ENCODE peak calls at places on chromosome 14, in five cellular contexts. One of them, this sample, is unnamed. For H3K27me3, the result is how much of the 10 kb centered on the place peaks cover.

GRCh38 chr14:74978416-74978947 is 23.1 kb upstream of the PGF start:
- DNase-seq in IMR-90: no peak
- DNase-seq in GM06990: no peak
- DNase-seq in A673: peak
- DNase-seq in tibial nerve: no peak
- DNase-seq in this sample: no peak

GRCh38 chr14:84792722-84793410 is 737.1 kb upstream of the FLRT2 start:
- DNase-seq in A673: peak
- DNase-seq in GM06990: no peak
- DNase-seq in tibial nerve: no peak
- DNase-seq in IMR-90: no peak
- DNase-seq in this sample: no peak

GRCh38 chr14:53634793-53635192 is 321.8 kb downstream of the BMP4 start:
- DNase-seq in IMR-90: no peak
- DNase-seq in tibial nerve: no peak
- DNase-seq in A673: no peak
- DNase-seq in GM06990: no peak
- DNase-seq in this sample: no peak

GRCh38 chr14:95477411-95478089 is 38.9 kb downstream of the SYNE3 start:
- DNase-seq in IMR-90: no peak
- DNase-seq in A673: no peak
- DNase-seq in GM06990: no peak
- DNase-seq in tibial nerve: no peak
- DNase-seq in this sample: no peak

GRCh38 chr14:23114669-23115491 is 4.2 kb downstream of the CEBPE start:
- DNase-seq in tibial nerve: no peak
- DNase-seq in IMR-90: peak
- DNase-seq in A673: peak
- DNase-seq in GM06990: no peak
- DNase-seq in this sample: peak

GRCh38 chr14:24132976-24133375 is 2.5 kb downstream of the FITM1 start:
- DNase-seq in GM06990: no peak
- DNase-seq in IMR-90: no peak
- DNase-seq in A673: no peak
- DNase-seq in tibial nerve: no peak
- DNase-seq in this sample: no peak

GRCh38 chr14:22613091-22613695 is 15.1 kb downstream of the ABHD4 start:
- DNase-seq in IMR-90: no peak
- DNase-seq in GM06990: no peak
- DNase-seq in tibial nerve: no peak
- DNase-seq in A673: no peak
- DNase-seq in this sample: no peak

GRCh38 chr14:90484291-90484690 is 87.5 kb downstream of the CALM1 start:
- DNase-seq in IMR-90: no peak
- DNase-seq in A673: no peak
- DNase-seq in GM06990: no peak
- DNase-seq in tibial nerve: no peak
- DNase-seq in this sample: no peak

GRCh38 chr14:22007278-22008097 is 333.9 kb upstream of the OR4E1 start:
- DNase-seq in tibial nerve: no peak
- DNase-seq in GM06990: no peak
- DNase-seq in A673: no peak
- DNase-seq in IMR-90: no peak
- DNase-seq in this sample: no peak

GRCh38 chr14:92962031-92962830 is 39.3 kb downstream of the CHGA start:
- DNase-seq in A673: no peak
- DNase-seq in GM06990: no peak
- DNase-seq in tibial nerve: no peak
- DNase-seq in IMR-90: no peak
- DNase-seq in this sample: no peak

GRCh38 chr14:67538501-67538900 is 5.4 kb downstream of the PLEKHH1 start:
- DNase-seq in A673: no peak
- DNase-seq in GM06990: no peak
- DNase-seq in tibial nerve: no peak
- DNase-seq in IMR-90: no peak
- DNase-seq in this sample: no peak

GRCh38 chr14:100533647-100534485 is 53.4 kb downstream of the BEGAIN start:
- DNase-seq in A673: no peak
- DNase-seq in IMR-90: no peak
- DNase-seq in tibial nerve: peak
- DNase-seq in GM06990: no peak
- DNase-seq in this sample: peak

GRCh38 chr14:50999726-51000125 is 55.4 kb upstream of the PYGL start:
- DNase-seq in IMR-90: no peak
- DNase-seq in GM06990: no peak
- DNase-seq in tibial nerve: no peak
- DNase-seq in A673: no peak
- DNase-seq in this sample: no peak

GRCh38 chr14:50998612-50999011 is 54.3 kb upstream of the PYGL start:
- DNase-seq in IMR-90: no peak
- DNase-seq in A673: no peak
- DNase-seq in tibial nerve: no peak
- DNase-seq in GM06990: no peak
- DNase-seq in this sample: no peak

GRCh38 chr14:51002406-51002984 is 58.2 kb upstream of the PYGL start:
- DNase-seq in A673: no peak
- DNase-seq in GM06990: no peak
- DNase-seq in IMR-90: no peak
- DNase-seq in tibial nerve: no peak
- DNase-seq in this sample: no peak

GRCh38 chr14:50997712-50998111 is 53.4 kb upstream of the PYGL start:
- DNase-seq in GM06990: no peak
- DNase-seq in IMR-90: no peak
- DNase-seq in tibial nerve: no peak
- DNase-seq in A673: no peak
- DNase-seq in this sample: no peak

GRCh38 chr14:51000566-51000965 is 56.3 kb upstream of the PYGL start:
- DNase-seq in tibial nerve: no peak
- DNase-seq in GM06990: no peak
- DNase-seq in IMR-90: no peak
- DNase-seq in A673: no peak
- DNase-seq in this sample: no peak
- H3K27me3 ChIP-seq in tibial nerve: under half
- H3K27me3 ChIP-seq in GM06990: under half
- H3K27me3 ChIP-seq in IMR-90: under half
- H3K27me3 ChIP-seq in A673: under half
- H3K27me3 ChIP-seq in this sample: under half

GRCh38 chr14:20732950-20733650 is 12.6 kb upstream of the EDDM3A start:
- DNase-seq in GM06990: no peak
- DNase-seq in IMR-90: no peak
- DNase-seq in tibial nerve: no peak
- DNase-seq in A673: no peak
- DNase-seq in this sample: no peak
- H3K4me3 ChIP-seq in GM06990: no peak
- H3K4me3 ChIP-seq in IMR-90: no peak
- H3K4me3 ChIP-seq in tibial nerve: no peak
- H3K4me3 ChIP-seq in A673: no peak
- H3K4me3 ChIP-seq in this sample: no peak

GRCh38 chr14:61812347-61813100 is 50.3 kb downstream of the SNAPC1 start:
- DNase-seq in IMR-90: no peak
- DNase-seq in GM06990: peak
- DNase-seq in tibial nerve: no peak
- DNase-seq in A673: no peak
- DNase-seq in this sample: no peak

GRCh38 chr14:61813101-61813596 is 50.9 kb downstream of the SNAPC1 start:
- DNase-seq in GM06990: no peak
- DNase-seq in IMR-90: no peak
- DNase-seq in tibial nerve: no peak
- DNase-seq in A673: no peak
- DNase-seq in this sample: no peak

GRCh38 chr14:61811882-61812346 is 49.7 kb downstream of the SNAPC1 start:
- DNase-seq in IMR-90: no peak
- DNase-seq in GM06990: no peak
- DNase-seq in A673: no peak
- DNase-seq in tibial nerve: no peak
- DNase-seq in this sample: no peak
- H3K27me3 ChIP-seq in IMR-90: under half
- H3K27me3 ChIP-seq in GM06990: under half
- H3K27me3 ChIP-seq in A673: under half
- H3K27me3 ChIP-seq in tibial nerve: under half
- H3K27me3 ChIP-seq in this sample: under half

GRCh38 chr14:102508774-102509743 is 517 bp downstream of the ANKRD9 start:
- DNase-seq in GM06990: no peak
- DNase-seq in tibial nerve: peak
- DNase-seq in A673: peak
- DNase-seq in IMR-90: peak
- DNase-seq in this sample: peak
- H3K4me3 ChIP-seq in GM06990: peak
- H3K4me3 ChIP-seq in tibial nerve: peak
- H3K4me3 ChIP-seq in A673: peak
- H3K4me3 ChIP-seq in IMR-90: peak
- H3K4me3 ChIP-seq in this sample: peak

DNA sequence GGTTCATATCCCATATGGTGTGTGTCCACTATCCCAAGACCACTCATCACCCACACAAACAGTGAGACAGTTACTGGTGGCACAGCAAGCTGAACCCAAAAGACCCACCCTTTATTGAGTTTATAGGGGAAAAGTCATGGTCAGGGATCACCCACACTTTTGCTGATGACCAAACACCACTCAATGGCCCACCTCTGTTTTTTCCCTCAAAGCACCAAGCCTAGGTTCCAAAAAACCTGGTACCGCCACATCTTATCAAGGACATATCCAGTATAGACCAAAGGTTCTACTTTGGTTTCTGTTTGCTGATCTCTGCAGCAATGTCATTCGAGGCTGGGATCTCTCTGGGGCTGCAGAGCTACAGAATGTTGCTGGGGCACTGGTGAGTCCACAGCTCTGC is 19.7 kb upstream of the OR6S1 start:
- DNase-seq in tibial nerve: no peak
- DNase-seq in GM06990: no peak
- DNase-seq in IMR-90: no peak
- DNase-seq in A673: no peak
- DNase-seq in this sample: no peak
- H3K27me3 ChIP-seq in tibial nerve: half or more
- H3K27me3 ChIP-seq in GM06990: under half
- H3K27me3 ChIP-seq in IMR-90: under half
- H3K27me3 ChIP-seq in A673: under half
- H3K27me3 ChIP-seq in this sample: under half

GRCh38 chr14:99118046-99118721 is 153.8 kb downstream of the BCL11B start:
- DNase-seq in GM06990: no peak
- DNase-seq in A673: peak
- DNase-seq in IMR-90: no peak
- DNase-seq in tibial nerve: no peak
- DNase-seq in this sample: peak
- H3K4me3 ChIP-seq in GM06990: no peak
- H3K4me3 ChIP-seq in A673: no peak
- H3K4me3 ChIP-seq in IMR-90: no peak
- H3K4me3 ChIP-seq in tibial nerve: no peak
- H3K4me3 ChIP-seq in this sample: no peak

GRCh38 chr14:56814468-56815074 is 4.3 kb upstream of the OTX2 start:
- DNase-seq in IMR-90: no peak
- DNase-seq in A673: peak
- DNase-seq in tibial nerve: no peak
- DNase-seq in GM06990: no peak
- DNase-seq in this sample: no peak
- H3K27me3 ChIP-seq in IMR-90: half or more
- H3K27me3 ChIP-seq in A673: under half
- H3K27me3 ChIP-seq in tibial nerve: half or more
- H3K27me3 ChIP-seq in GM06990: under half
- H3K27me3 ChIP-seq in this sample: under half

GRCh38 chr14:39433452-39433813 is 1.2 kb upstream of the FBXO33 start:
- DNase-seq in tibial nerve: no peak
- DNase-seq in IMR-90: no peak
- DNase-seq in A673: no peak
- DNase-seq in GM06990: no peak
- DNase-seq in this sample: no peak
- H3K4me3 ChIP-seq in tibial nerve: peak
- H3K4me3 ChIP-seq in IMR-90: peak
- H3K4me3 ChIP-seq in A673: peak
- H3K4me3 ChIP-seq in GM06990: peak
- H3K4me3 ChIP-seq in this sample: peak

DNA sequence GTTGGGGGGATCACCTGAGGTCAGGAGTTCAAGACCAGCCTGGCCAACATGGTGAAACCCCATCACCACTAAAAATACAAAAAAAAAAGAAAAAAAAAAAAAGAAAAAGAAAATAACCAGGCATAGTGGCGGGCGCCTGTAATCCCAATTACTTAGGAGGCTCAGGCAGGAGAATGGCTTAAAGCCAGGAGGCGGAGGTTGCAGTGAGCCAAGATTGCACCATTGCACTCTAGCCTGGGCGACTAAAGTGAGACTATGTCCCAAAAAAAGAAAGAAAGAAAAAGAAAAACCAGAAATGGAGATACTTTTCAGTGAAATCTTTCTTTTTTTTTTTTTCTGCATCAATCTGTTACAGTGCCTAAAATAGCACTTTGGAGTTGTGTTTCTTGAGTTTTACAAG is 83.0 kb upstream of the VASH1 start:
- DNase-seq in A673: no peak
- DNase-seq in IMR-90: no peak
- DNase-seq in tibial nerve: no peak
- DNase-seq in GM06990: no peak
- DNase-seq in this sample: no peak
- H3K27me3 ChIP-seq in A673: under half
- H3K27me3 ChIP-seq in IMR-90: under half
- H3K27me3 ChIP-seq in tibial nerve: under half
- H3K27me3 ChIP-seq in GM06990: under half
- H3K27me3 ChIP-seq in this sample: under half

GRCh38 chr14:66511849-66512248 is 3.9 kb downstream of the GPHN start:
- DNase-seq in A673: no peak
- DNase-seq in IMR-90: no peak
- DNase-seq in tibial nerve: no peak
- DNase-seq in GM06990: peak
- DNase-seq in this sample: no peak
- H3K4me3 ChIP-seq in A673: no peak
- H3K4me3 ChIP-seq in IMR-90: no peak
- H3K4me3 ChIP-seq in tibial nerve: no peak
- H3K4me3 ChIP-seq in GM06990: no peak
- H3K4me3 ChIP-seq in this sample: no peak